ENCODE peak calls at places on chromosomes 12 and 14, in ten cellular contexts. One of them, this sample, is unnamed.

GRCh38 chr12:128976120-128976519 is 122.8 kb downstream of the GLT1D1 start:
- DNase-seq in stimulated activated CD4-positive, alpha-beta T cell treated with anti-CD3 and anti-CD28 coated beads, Interleukin-15, amount 100 ng/mL, for 1 hour: no peak
- DNase-seq in AG09319: no peak
- DNase-seq in activated CD4-positive, CD25-positive, alpha-beta regulatory T cell: no peak
- DNase-seq in pons: peak
- DNase-seq in kidney glomerular epithelial cell: no peak
- DNase-seq in Kasumi-1: no peak
- DNase-seq in IMR-90: no peak
- DNase-seq in NCI-H1417: no peak
- DNase-seq in progenitor cell of endocrine pancreas: peak
- DNase-seq in this sample: peak

GRCh38 chr12:27780612-27781408 is 774 bp upstream of the MANSC4 start:
- DNase-seq in progenitor cell of endocrine pancreas: peak
- DNase-seq in AG09319: no peak
- DNase-seq in kidney glomerular epithelial cell: peak
- DNase-seq in stimulated activated CD4-positive, alpha-beta T cell treated with anti-CD3 and anti-CD28 coated beads, Interleukin-15, amount 100 ng/mL, for 1 hour: peak
- DNase-seq in IMR-90: peak
- DNase-seq in pons: peak
- DNase-seq in activated CD4-positive, CD25-positive, alpha-beta regulatory T cell: peak
- DNase-seq in NCI-H1417: no peak
- DNase-seq in Kasumi-1: no peak
- DNase-seq in this sample: peak

GRCh38 chr14:32009636-32010560 is 67.2 kb upstream of the ARHGAP5 start:
- DNase-seq in stimulated activated CD4-positive, alpha-beta T cell treated with anti-CD3 and anti-CD28 coated beads, Interleukin-15, amount 100 ng/mL, for 1 hour: no peak
- DNase-seq in progenitor cell of endocrine pancreas: no peak
- DNase-seq in Kasumi-1: no peak
- DNase-seq in AG09319: no peak
- DNase-seq in NCI-H1417: no peak
- DNase-seq in kidney glomerular epithelial cell: no peak
- DNase-seq in IMR-90: no peak
- DNase-seq in activated CD4-positive, CD25-positive, alpha-beta regulatory T cell: no peak
- DNase-seq in pons: peak
- DNase-seq in this sample: no peak

GRCh38 chr14:68865542-68865941 is 72.7 kb upstream of the ZFP36L1 start:
- DNase-seq in Kasumi-1: no peak
- DNase-seq in AG09319: no peak
- DNase-seq in activated CD4-positive, CD25-positive, alpha-beta regulatory T cell: no peak
- DNase-seq in progenitor cell of endocrine pancreas: no peak
- DNase-seq in stimulated activated CD4-positive, alpha-beta T cell treated with anti-CD3 and anti-CD28 coated beads, Interleukin-15, amount 100 ng/mL, for 1 hour: no peak
- DNase-seq in IMR-90: no peak
- DNase-seq in NCI-H1417: no peak
- DNase-seq in pons: no peak
- DNase-seq in kidney glomerular epithelial cell: no peak
- DNase-seq in this sample: no peak

GRCh38 chr12:124567035-124567672 is at the start of gene NCOR2:
- DNase-seq in IMR-90: no peak
- DNase-seq in AG09319: no peak
- DNase-seq in progenitor cell of endocrine pancreas: peak
- DNase-seq in stimulated activated CD4-positive, alpha-beta T cell treated with anti-CD3 and anti-CD28 coated beads, Interleukin-15, amount 100 ng/mL, for 1 hour: peak
- DNase-seq in pons: no peak
- DNase-seq in kidney glomerular epithelial cell: no peak
- DNase-seq in activated CD4-positive, CD25-positive, alpha-beta regulatory T cell: peak
- DNase-seq in Kasumi-1: peak
- DNase-seq in NCI-H1417: peak
- DNase-seq in this sample: no peak

GRCh38 chr12:30953257-30953656 is 26.7 kb downstream of the TSPAN11 start:
- DNase-seq in IMR-90: no peak
- DNase-seq in kidney glomerular epithelial cell: no peak
- DNase-seq in activated CD4-positive, CD25-positive, alpha-beta regulatory T cell: no peak
- DNase-seq in progenitor cell of endocrine pancreas: no peak
- DNase-seq in stimulated activated CD4-positive, alpha-beta T cell treated with anti-CD3 and anti-CD28 coated beads, Interleukin-15, amount 100 ng/mL, for 1 hour: no peak
- DNase-seq in pons: no peak
- DNase-seq in NCI-H1417: no peak
- DNase-seq in AG09319: no peak
- DNase-seq in Kasumi-1: no peak
- DNase-seq in this sample: no peak

GRCh38 chr14:93789366-93790130 is 1.3 kb upstream of the PRIMA1 start:
- DNase-seq in AG09319: no peak
- DNase-seq in activated CD4-positive, CD25-positive, alpha-beta regulatory T cell: no peak
- DNase-seq in pons: no peak
- DNase-seq in progenitor cell of endocrine pancreas: no peak
- DNase-seq in IMR-90: no peak
- DNase-seq in Kasumi-1: no peak
- DNase-seq in stimulated activated CD4-positive, alpha-beta T cell treated with anti-CD3 and anti-CD28 coated beads, Interleukin-15, amount 100 ng/mL, for 1 hour: no peak
- DNase-seq in NCI-H1417: no peak
- DNase-seq in kidney glomerular epithelial cell: no peak
- DNase-seq in this sample: peak

GRCh38 chr14:70047598-70048312 is 141.0 kb downstream of the SLC8A3 start:
- DNase-seq in activated CD4-positive, CD25-positive, alpha-beta regulatory T cell: no peak
- DNase-seq in progenitor cell of endocrine pancreas: no peak
- DNase-seq in NCI-H1417: no peak
- DNase-seq in AG09319: no peak
- DNase-seq in kidney glomerular epithelial cell: no peak
- DNase-seq in Kasumi-1: no peak
- DNase-seq in stimulated activated CD4-positive, alpha-beta T cell treated with anti-CD3 and anti-CD28 coated beads, Interleukin-15, amount 100 ng/mL, for 1 hour: no peak
- DNase-seq in pons: no peak
- DNase-seq in IMR-90: no peak
- DNase-seq in this sample: no peak

GRCh38 chr12:54622463-54623183 is 12.1 kb downstream of the LACRT start:
- DNase-seq in activated CD4-positive, CD25-positive, alpha-beta regulatory T cell: no peak
- DNase-seq in NCI-H1417: no peak
- DNase-seq in kidney glomerular epithelial cell: no peak
- DNase-seq in Kasumi-1: peak
- DNase-seq in progenitor cell of endocrine pancreas: no peak
- DNase-seq in pons: no peak
- DNase-seq in IMR-90: peak
- DNase-seq in AG09319: no peak
- DNase-seq in stimulated activated CD4-positive, alpha-beta T cell treated with anti-CD3 and anti-CD28 coated beads, Interleukin-15, amount 100 ng/mL, for 1 hour: no peak
- DNase-seq in this sample: no peak

GRCh38 chr12:66120477-66120876 is 10.1 kb downstream of the LLPH start:
- DNase-seq in stimulated activated CD4-positive, alpha-beta T cell treated with anti-CD3 and anti-CD28 coated beads, Interleukin-15, amount 100 ng/mL, for 1 hour: no peak
- DNase-seq in NCI-H1417: no peak
- DNase-seq in activated CD4-positive, CD25-positive, alpha-beta regulatory T cell: no peak
- DNase-seq in kidney glomerular epithelial cell: no peak
- DNase-seq in Kasumi-1: no peak
- DNase-seq in pons: no peak
- DNase-seq in IMR-90: no peak
- DNase-seq in progenitor cell of endocrine pancreas: no peak
- DNase-seq in AG09319: no peak
- DNase-seq in this sample: no peak

This sample was measured in neuronal stem cell.